ENCODE peak calls at places on chromosomes 12 and 14, in ten cellular contexts. Z is CD8-positive, alpha-beta memory T cell; Y is left lobe of liver; G is ELF-1; N is stimulated activated effector memory CD8-positive, alpha-beta T cell treated with anti-CD3 and anti-CD28 coated beads, Interleukin-12 subunit alpha, Interleukin-12 subunit beta, amount 100 ng/mL, for 72 hours; Q is kidney glomerular epithelial cell; H is EL; V is NCI-H524; I is T-helper 1 cell; F is head of caudate nucleus. W is an unnamed sample.

GRCh38 chr14:94027566-94028449 is 1.7 kb downstream of the OTUB2 start:
- DNase-seq in Z (no peak), Y (peak; percentile 72), G (no peak), N (no peak), Q (no peak), H (no peak), V (no peak), I (no peak), F (no peak), W (no peak)

GRCh38 chr14:100875861-100876590 is 27.5 kb downstream of the RTL1 start:
- DNase-seq in Z (no peak), Y (no peak), G (no peak), N (no peak), Q (no peak), H (no peak), V (no peak), I (no peak), F (no peak), W (no peak)

GRCh38 chr14:44895716-44896115 is 66.0 kb downstream of the KLHL28 start:
- DNase-seq in Z (no peak), Y (no peak), G (no peak), N (no peak), Q (peak; percentile 82), H (peak; percentile 91), V (no peak), I (no peak), F (no peak), W (no peak)

GRCh38 chr12:121872546-121873223 is 14.0 kb upstream of the HPD start:
- DNase-seq in Z (no peak), Y (no peak), G (peak; percentile 71), N (no peak), Q (peak; percentile 13), H (peak; percentile 87), V (peak; percentile 75), I (no peak), F (no peak), W (no peak)

GRCh38 chr14:76495983-76496382 is 120.0 kb downstream of the ESRRB start:
- DNase-seq in Z (no peak), Y (no peak), G (no peak), N (no peak), Q (no peak), H (no peak), V (no peak), I (no peak), F (no peak), W (no peak)

GRCh38 chr14:91252901-91253794 is 8.6 kb upstream of the GPR68 start:
- DNase-seq in Z (peak; percentile 29), Y (no peak), G (peak; percentile 59), N (peak; percentile 74), Q (no peak), H (peak; percentile 29), V (no peak), I (peak; percentile 41), F (peak; percentile 64), W (peak; percentile 50)

GRCh38 chr14:54312166-54312801 is 84.5 kb upstream of the CDKN3 start:
- DNase-seq in Z (no peak), Y (no peak), G (peak; percentile 95), N (no peak), Q (peak; percentile 83), H (peak; percentile 99), V (no peak), I (no peak), F (no peak), W (no peak)

GRCh38 chr14:95198320-95198719 is 41.0 kb upstream of the DICER1 start:
- DNase-seq in Z (no peak), Y (no peak), G (no peak), N (no peak), Q (no peak), H (no peak), V (no peak), I (no peak), F (no peak), W (no peak)

GRCh38 chr14:33589334-33589733 is 361.5 kb downstream of the EGLN3 start:
- DNase-seq in Z (no peak), Y (no peak), G (no peak), N (no peak), Q (peak; percentile 74), H (peak; percentile 79), V (no peak), I (no peak), F (no peak), W (no peak)

GRCh38 chr14:62796431-62796830 is 248.8 kb downstream of the KCNH5 start:
- DNase-seq in Z (no peak), Y (no peak), G (no peak), N (no peak), Q (no peak), H (no peak), V (no peak), I (no peak), F (no peak), W (no peak)

GRCh38 chr12:120598674-120599463 is 17.7 kb upstream of the POP5 start:
- DNase-seq in Z (no peak), Y (no peak), G (peak; percentile 38), N (no peak), Q (peak; percentile 76), H (peak; percentile 62), V (no peak), I (no peak), F (no peak), W (no peak)

GRCh38 chr12:75481013-75481705 is 604 bp downstream of the GLIPR1 start:
- DNase-seq in Z (no peak), Y (no peak), G (no peak), N (no peak), Q (no peak), H (peak; percentile 35), V (no peak), I (no peak), F (no peak), W (no peak)

GRCh38 chr14:103628684-103629502 is at the start of gene KLC1:
- DNase-seq in Z (peak; percentile 81), Y (peak; percentile 88), G (peak; percentile 77), N (peak; percentile 94), Q (peak; percentile 42), H (peak; percentile 76), V (peak; percentile 37), I (peak; percentile 55), F (peak; percentile 93), W (peak; percentile 66)

GRCh38 chr14:74207943-74208342 is 31.3 kb upstream of the VSX2 start:
- DNase-seq in Z (no peak), Y (no peak), G (no peak), N (no peak), Q (no peak), H (peak; percentile 8), V (peak; percentile 19), I (no peak), F (no peak), W (no peak)

W was measured in effector memory CD4-positive, alpha-beta T cell.